ENCODE peak calls at places on chromosomes 16 and 17, in four cellular contexts. R is H1; Z is CD8-positive, alpha-beta memory T cell; F is Caco-2. T is an unnamed sample.
A peak's percentile ranks its signal among the peaks of the same experiment; 100 is the strongest.

GRCh38 chr16:21982108-21982507 is 18.8 kb downstream of the PDZD9 start:
- DNase-seq in R (no peak), Z (no peak), F (no peak), T (no peak)

GRCh38 chr16:67672306-67672705 is 5.7 kb downstream of the C16orf86 start:
- DNase-seq in R (no peak), Z (no peak), F (no peak), T (no peak)

GRCh38 chr17:8188408-8188839 is 1.6 kb downstream of the BORCS6 start:
- DNase-seq in R (no peak), Z (no peak), F (no peak), T (no peak)

GRCh38 chr16:49467540-49468372 is 94.2 kb downstream of the C16orf78 start:
- DNase-seq in R (no peak), Z (no peak), F (no peak), T (no peak)

GRCh38 chr16:85685251-85685650 is 3.5 kb downstream of the GINS2 start:
- DNase-seq in R (no peak), Z (no peak), F (no peak), T (no peak)

GRCh38 chr16:54239441-54239840 is 47.1 kb downstream of the IRX3 start:
- DNase-seq in R (no peak), Z (no peak), F (no peak), T (no peak)

GRCh38 chr17:34287858-34288257 is 2.3 kb downstream of the CCL11 start:
- DNase-seq in R (no peak), Z (no peak), F (no peak), T (no peak)

GRCh38 chr16:23172549-23172948 is 10.0 kb upstream of the SCNN1G start:
- DNase-seq in R (no peak), Z (no peak), F (no peak), T (no peak)

GRCh38 chr17:53844476-53845107 is 21.9 kb downstream of the KIF2B start:
- DNase-seq in R (no peak), Z (no peak), F (no peak), T (no peak)

GRCh38 chr17:65100316-65101140 is 36.6 kb upstream of the RGS9 start:
- DNase-seq in R (peak; percentile 93), Z (peak; percentile 82), F (peak; percentile 91), T (peak; percentile 43)

GRCh38 chr17:67995568-67996191 is 589 bp downstream of the C17orf58 start:
- DNase-seq in R (peak; percentile 66), Z (peak; percentile 14), F (peak; percentile 38), T (no peak)

GRCh38 chr16:72554935-72555334 is 383.0 kb upstream of the PMFBP1 start:
- DNase-seq in R (no peak), Z (no peak), F (no peak), T (no peak)

GRCh38 chr16:17343028-17343427 is 127.7 kb downstream of the XYLT1 start:
- DNase-seq in R (no peak), Z (peak; percentile 27), F (no peak), T (no peak)

GRCh38 chr16:8579559-8579958 is 10.8 kb downstream of the TMEM114 start:
- DNase-seq in R (no peak), Z (no peak), F (no peak), T (no peak)

GRCh38 chr16:11563493-11564040 is 23.2 kb downstream of the LITAF start:
- DNase-seq in R (no peak), Z (no peak), F (no peak), T (no peak)

GRCh38 chr17:81245024-81245664 is 6.0 kb downstream of the NDUFAF8 start:
- DNase-seq in R (no peak), Z (no peak), F (no peak), T (no peak)

GRCh38 chr17:29686998-29687397 is 64.3 kb upstream of the CORO6 start:
- DNase-seq in R (no peak), Z (no peak), F (no peak), T (no peak)

GRCh38 chr17:76709077-76709950 is 1.5 kb downstream of the MXRA7 start:
- DNase-seq in R (peak; percentile 56), Z (no peak), F (no peak), T (no peak)

GRCh38 chr17:68589086-68589485 is 12.1 kb downstream of the FAM20A start:
- DNase-seq in R (no peak), Z (no peak), F (no peak), T (no peak)

GRCh38 chr17:55344514-55344997 is 77.1 kb downstream of the MMD start:
- DNase-seq in R (no peak), Z (no peak), F (no peak), T (no peak)

GRCh38 chr17:39605492-39606433 is 2.0 kb downstream of the NEUROD2 start:
- DNase-seq in R (peak; percentile 81), Z (no peak), F (no peak), T (no peak)

GRCh38 chr17:6610011-6610410 is 30.5 kb downstream of the KIAA0753 start:
- DNase-seq in R (no peak), Z (no peak), F (no peak), T (no peak)

GRCh38 chr17:51595965-51596364 is 335.6 kb downstream of the UTP18 start:
- DNase-seq in R (no peak), Z (no peak), F (no peak), T (no peak)

DNA sequence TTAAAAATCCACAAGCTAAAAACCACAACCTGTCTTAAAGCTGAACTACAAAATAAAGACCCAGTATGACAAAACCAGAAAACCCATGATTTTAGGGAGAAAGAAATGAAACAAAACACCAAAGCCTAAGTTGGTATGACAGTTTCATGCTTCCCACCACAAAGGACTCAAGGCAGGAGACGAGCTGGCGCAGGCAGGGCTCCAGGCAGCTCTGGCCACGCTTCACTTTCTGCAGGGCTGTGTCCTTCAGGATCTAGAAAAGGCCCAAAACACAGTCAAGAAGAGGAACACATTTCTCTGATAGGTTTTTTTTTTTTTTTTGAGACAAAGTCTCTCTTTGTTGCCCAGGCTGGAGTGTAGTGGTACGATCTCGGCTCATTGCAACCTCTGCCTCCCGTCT is 75.3 kb downstream of the WDR59 start:
- DNase-seq in R (no peak), Z (no peak), F (no peak), T (no peak)
- H3K9me3 ChIP-seq in R (no peaks in the 10 kb centered on the region), Z (peaks cover 19% of the 10 kb centered on the region), F (peaks cover 31% of the 10 kb centered on the region), T (peaks cover 41% of the 10 kb centered on the region)

DNA sequence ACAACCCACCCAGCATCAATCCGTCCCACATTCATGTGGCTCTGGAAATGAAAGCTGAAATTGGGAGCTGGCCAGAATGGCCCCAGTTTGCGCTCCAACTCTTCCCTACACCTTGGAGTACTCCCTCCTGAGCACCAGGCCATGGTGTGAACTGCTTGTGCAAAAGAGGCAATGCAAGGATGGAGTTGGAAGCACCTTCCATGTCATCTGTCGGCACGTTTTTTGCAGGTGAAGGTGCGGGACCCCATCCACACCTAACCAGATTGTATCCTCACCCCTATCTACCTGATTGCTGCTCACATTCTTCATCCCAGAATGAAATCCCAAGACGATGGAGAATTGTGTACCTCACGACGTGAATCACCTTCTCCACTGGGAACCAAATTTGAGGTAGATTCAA is 136.6 kb upstream of the WSB1 start:
- DNase-seq in R (no peak), Z (no peak), F (no peak), T (no peak)
- H3K9me3 ChIP-seq in R (peaks cover 79% of the 10 kb centered on the region), Z (no peaks in the 10 kb centered on the region), F (no peaks in the 10 kb centered on the region), T (no peaks in the 10 kb centered on the region)

GRCh38 chr17:70204431-70204830 is 35.1 kb downstream of the KCNJ2 start:
- DNase-seq in R (no peak), Z (no peak), F (no peak), T (no peak)
- H3K9me3 ChIP-seq in R (no peaks in the 10 kb centered on the region), Z (no peaks in the 10 kb centered on the region), F (no peaks in the 10 kb centered on the region), T (no peaks in the 10 kb centered on the region)

GRCh38 chr17:83200746-83201145 is 121.3 kb downstream of the METRNL start:
- DNase-seq in R (no peak), Z (no peak), F (no peak), T (no peak)

GRCh38 chr17:83203073-83203471 is 123.7 kb downstream of the METRNL start:
- DNase-seq in R (no peak), Z (no peak), F (no peak), T (no peak)

GRCh38 chr17:83201206-83202001 is 122.0 kb downstream of the METRNL start:
- DNase-seq in R (no peak), Z (no peak), F (no peak), T (no peak)

GRCh38 chr17:83203472-83204221 is 124.2 kb downstream of the METRNL start:
- DNase-seq in R (peak; percentile 28), Z (no peak), F (no peak), T (no peak)

GRCh38 chr17:83202002-83203000 is 122.9 kb downstream of the METRNL start:
- DNase-seq in R (peak; percentile 10), Z (no peak), F (no peak), T (no peak)
- H3K9me3 ChIP-seq in R (peaks cover 85% of the 10 kb centered on the region), Z (no peaks in the 10 kb centered on the region), F (no peaks in the 10 kb centered on the region), T (peaks cover 35% of the 10 kb centered on the region)

GRCh38 chr17:78263736-78264340 is 32.4 kb downstream of the TMEM235 start:
- DNase-seq in R (no peak), Z (no peak), F (no peak), T (no peak)
- H3K9me3 ChIP-seq in R (no peaks in the 10 kb centered on the region), Z (no peaks in the 10 kb centered on the region), F (no peaks in the 10 kb centered on the region), T (no peaks in the 10 kb centered on the region)

GRCh38 chr16:75169899-75170405 is 21.6 kb downstream of the ZFP1 start:
- DNase-seq in R (no peak), Z (no peak), F (no peak), T (no peak)

GRCh38 chr16:75175074-75175473 is 26.8 kb downstream of the ZFP1 start:
- DNase-seq in R (no peak), Z (no peak), F (no peak), T (no peak)

GRCh38 chr16:75176926-75177325 is 28.6 kb downstream of the ZFP1 start:
- DNase-seq in R (no peak), Z (no peak), F (no peak), T (no peak)

GRCh38 chr16:75172578-75172977 is 24.3 kb downstream of the ZFP1 start:
- DNase-seq in R (no peak), Z (no peak), F (no peak), T (no peak)
- H3K9me3 ChIP-seq in R (peaks cover 65% of the 10 kb centered on the region), Z (peaks cover 56% of the 10 kb centered on the region), F (peaks cover 74% of the 10 kb centered on the region), T (peaks cover 81% of the 10 kb centered on the region)

DNA sequence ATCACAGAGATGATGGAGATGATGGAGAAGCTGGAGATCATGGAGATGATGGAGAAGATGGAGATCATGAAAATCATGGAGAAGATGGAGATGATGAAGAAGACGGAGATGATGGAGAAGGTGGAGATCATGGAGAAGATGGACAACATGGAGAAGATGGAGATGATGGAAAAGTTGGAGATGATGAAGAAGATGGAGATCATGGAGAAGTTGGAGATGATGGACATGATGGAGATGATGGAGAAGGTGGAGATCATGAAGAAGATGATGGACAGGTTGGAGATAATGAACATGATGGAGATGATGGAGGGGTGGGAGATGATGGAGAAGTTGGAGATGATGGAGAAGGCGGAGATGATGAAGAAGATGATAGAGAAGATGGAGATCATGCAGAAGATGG is 34.5 kb downstream of the RBFOX3 start:
- DNase-seq in R (no peak), Z (no peak), F (no peak), T (no peak)
- H3K9me3 ChIP-seq in R (no peaks in the 10 kb centered on the region), Z (no peaks in the 10 kb centered on the region), F (no peaks in the 10 kb centered on the region), T (no peaks in the 10 kb centered on the region)

DNA sequence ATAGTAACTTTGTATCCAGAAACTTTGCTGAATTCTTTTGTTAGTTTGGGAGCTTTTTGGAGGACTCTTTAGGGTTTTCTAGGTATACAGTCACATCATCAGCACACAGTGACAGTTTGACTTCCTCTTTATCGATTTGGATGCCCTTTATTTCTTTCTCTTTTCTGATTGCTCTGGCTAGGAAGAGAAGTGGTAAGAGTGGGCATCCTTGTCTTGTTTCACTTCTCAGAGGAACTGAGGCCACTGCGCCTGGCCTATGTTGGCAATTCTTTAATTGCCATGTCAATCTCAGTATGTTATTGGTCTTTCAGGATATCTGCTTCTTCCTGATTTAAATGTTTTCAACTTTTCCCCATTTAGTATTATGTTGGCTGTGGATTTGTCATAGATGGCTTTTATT is 24.6 kb downstream of the ATF7IP2 start:
- DNase-seq in R (no peak), Z (no peak), F (no peak), T (no peak)
- H3K9me3 ChIP-seq in R (peaks cover 2% of the 10 kb centered on the region), Z (peaks cover 34% of the 10 kb centered on the region), F (peaks cover 22% of the 10 kb centered on the region), T (peaks cover 84% of the 10 kb centered on the region)

GRCh38 chr17:11300201-11300600 is 59.2 kb downstream of the SHISA6 start:
- DNase-seq in R (no peak), Z (no peak), F (no peak), T (no peak)
- H3K9me3 ChIP-seq in R (peaks cover 4% of the 10 kb centered on the region), Z (no peaks in the 10 kb centered on the region), F (no peaks in the 10 kb centered on the region), T (no peaks in the 10 kb centered on the region)

T was measured in NT2/D1.